ENCODE peak calls at places on chromosome 1, in ten cellular contexts. N, O, K, F, R, M, C, S, L and H are unnamed samples.

GRCh38 chr1:183570451-183570850 is 19.8 kb downstream of the NCF2 start:
- DNase-seq in R (no peak), M (no peak), S (no peak), K (no peak), L (no peak), N (no peak), F (no peak), O (no peak), C (no peak), H (no peak)

GRCh38 chr1:64898107-64898861 is 68.1 kb downstream of the JAK1 start:
- DNase-seq in S (peak; percentile 94), R (peak; percentile 89), M (peak; percentile 82), C (peak; percentile 92), L (no peak), N (peak; percentile 75), F (no peak), K (peak; percentile 95), O (no peak), H (peak; percentile 98)

GRCh38 chr1:11691302-11691914 is at the start of gene DRAXIN:
- DNase-seq in R (no peak), O (no peak), M (no peak), N (no peak), L (peak; percentile 93), K (no peak), F (peak; percentile 85), S (no peak), C (no peak), H (no peak)

GRCh38 chr1:186559601-186560116 is 98.7 kb upstream of the PDC start:
- DNase-seq in K (no peak), R (no peak), M (no peak), S (no peak), C (no peak), L (no peak), N (no peak), O (no peak), F (no peak), H (no peak)

GRCh38 chr1:7407980-7408770 is 362.9 kb upstream of the VAMP3 start:
- DNase-seq in L (no peak), M (no peak), S (no peak), C (no peak), K (peak; percentile 41), N (peak; percentile 19), F (peak; percentile 70), R (peak; percentile 71), O (peak; percentile 55), H (peak; percentile 67)

GRCh38 chr1:165069829-165070228 is 286.7 kb downstream of the LMX1A start:
- DNase-seq in S (no peak), C (no peak), L (no peak), K (no peak), O (no peak), F (no peak), R (no peak), N (no peak), M (peak; percentile 36), H (no peak)

GRCh38 chr1:178066904-178067531 is 26.9 kb upstream of the RASAL2 start:
- DNase-seq in N (no peak), M (no peak), F (no peak), S (no peak), C (no peak), R (no peak), K (no peak), L (no peak), O (no peak), H (no peak)

GRCh38 chr1:116933586-116934515 is 24.1 kb downstream of the PTGFRN start:
- DNase-seq in O (no peak), K (peak; percentile 44), S (no peak), N (no peak), F (no peak), R (no peak), C (no peak), L (no peak), M (no peak), H (no peak)

GRCh38 chr1:40756523-40756922 is 27.1 kb upstream of the KCNQ4 start:
- DNase-seq in S (no peak), O (no peak), N (no peak), R (no peak), C (no peak), K (no peak), L (no peak), F (no peak), M (no peak), H (no peak)

GRCh38 chr1:40755052-40755451 is 28.5 kb upstream of the KCNQ4 start:
- DNase-seq in N (no peak), C (no peak), K (no peak), R (no peak), O (no peak), S (no peak), M (no peak), L (no peak), F (no peak), H (no peak)

GRCh38 chr1:40751802-40752201 is 31.8 kb upstream of the KCNQ4 start:
- DNase-seq in L (no peak), C (no peak), R (no peak), N (no peak), K (no peak), F (no peak), M (no peak), O (no peak), S (no peak), H (no peak)

GRCh38 chr1:40753142-40753882 is 30.3 kb upstream of the KCNQ4 start:
- DNase-seq in M (no peak), R (no peak), N (no peak), F (no peak), L (no peak), S (no peak), C (no peak), O (no peak), K (no peak), H (no peak)

DNA sequence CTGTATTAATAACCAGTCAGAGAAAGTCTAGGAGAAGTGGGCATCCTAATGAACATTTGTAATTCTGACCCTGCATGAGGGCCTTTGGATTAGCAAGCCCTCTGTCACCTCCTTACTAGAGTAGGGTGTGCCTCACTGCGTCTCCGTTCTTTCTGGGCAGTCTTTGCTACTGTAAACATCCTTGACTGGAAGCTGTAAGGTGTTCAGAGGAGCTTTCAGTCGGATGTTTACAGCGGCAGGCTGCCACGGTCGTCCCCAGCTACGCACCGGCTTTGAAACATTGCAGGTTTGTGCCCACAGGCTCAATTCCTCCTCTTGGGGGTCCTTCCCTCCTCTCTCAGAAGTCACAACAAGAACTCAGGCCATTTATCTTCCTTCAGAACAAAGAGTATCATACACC is 29.4 kb upstream of the KCNQ4 start:
- DNase-seq in S (no peak), L (no peak), K (no peak), C (no peak), O (no peak), M (no peak), N (no peak), R (no peak), F (peak; percentile 13), H (no peak)
- TF ChIP-seq POLR2AphosphoS5 in S (no peak), L (no peak), K (no peak), C (no peak), O (no peak), M (no peak), N (no peak), R (no peak), F (no peak), H (no peak)

DNA sequence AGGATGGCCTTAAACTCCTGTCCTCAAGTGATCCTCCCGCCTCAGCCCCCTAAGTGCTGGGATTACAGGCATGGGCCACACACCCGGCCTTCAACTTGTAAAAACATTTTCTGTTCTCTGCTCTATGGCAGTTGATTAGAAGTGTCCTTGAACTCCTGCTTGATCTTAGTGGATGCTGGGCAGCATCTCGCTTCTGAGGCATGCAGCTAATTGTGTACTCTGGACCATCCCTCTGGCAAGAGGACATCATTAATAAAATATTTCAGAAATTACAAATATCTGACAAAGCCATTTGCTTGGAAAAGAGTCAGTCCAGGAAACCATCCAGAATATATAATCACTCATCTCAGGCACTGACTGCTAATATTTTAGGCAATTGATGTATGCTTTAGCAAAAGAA is 8.1 kb downstream of the NGF start:
- DNase-seq in R (no peak), K (no peak), M (no peak), L (no peak), N (no peak), O (no peak), F (no peak), C (no peak), S (no peak), H (no peak)
- H3K27ac ChIP-seq in R (no peak overlapping the region), K (no peak overlapping the region), M (peak overlapping the region; percentile 52), L (peak overlapping the region; percentile 87), N (no peak overlapping the region), O (peak overlapping the region; percentile 14), F (no peak overlapping the region), C (no peak overlapping the region), S (no peak overlapping the region), H (peak overlapping the region; percentile 75)

DNA sequence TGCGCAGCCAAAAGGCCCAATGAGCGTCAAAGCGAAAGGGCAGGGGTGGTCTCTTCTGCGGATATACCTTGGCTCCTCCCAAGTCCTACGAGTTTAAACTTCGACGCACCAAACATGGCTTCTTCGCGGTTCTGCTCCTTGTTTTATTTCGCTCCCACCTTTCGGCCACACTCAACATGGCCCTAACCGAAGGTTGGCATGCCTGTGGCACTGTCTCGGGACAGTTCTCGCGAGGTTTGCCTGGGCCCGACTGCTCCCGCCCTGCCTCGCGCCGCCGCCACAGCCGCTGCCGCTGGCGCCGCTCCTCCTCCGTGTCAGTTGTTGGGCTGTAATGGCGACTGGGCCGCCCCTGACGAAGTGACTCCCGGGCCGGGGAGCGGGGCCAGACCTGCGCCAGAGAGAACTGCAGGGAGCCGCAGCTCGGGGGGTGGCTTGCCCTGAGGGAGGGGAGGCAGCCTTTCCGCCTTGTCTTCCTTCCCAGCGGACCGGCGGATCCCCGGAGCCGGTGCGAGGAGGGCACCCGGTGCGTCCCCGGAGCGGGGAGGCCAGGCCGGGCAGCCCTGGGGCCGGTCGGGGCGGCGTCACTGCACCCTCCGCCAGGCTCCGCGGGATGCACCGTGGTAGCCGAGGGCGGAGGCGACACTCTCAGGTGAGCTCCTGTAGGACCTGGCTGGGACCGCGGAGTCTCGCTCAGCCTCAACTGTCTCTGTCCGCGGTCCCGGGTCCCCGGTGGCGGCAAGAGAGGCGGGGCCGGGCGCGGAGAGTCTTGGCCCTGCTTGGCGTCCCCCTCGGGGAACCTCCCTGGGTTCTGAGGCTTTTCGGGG is at the start of gene CEP350:
- DNase-seq in O (peak; percentile 100), N (peak; percentile 98), C (peak; percentile 97), K (peak; percentile 99), F (peak; percentile 97), M (peak; percentile 99), R (peak; percentile 97), L (peak; percentile 92), S (peak; percentile 98), H (peak; percentile 98)
- TF ChIP-seq POLR2AphosphoS5 in O (peak; percentile 100), N (peak; percentile 91), C (peak; percentile 86), K (peak; percentile 86), F (peak; percentile 96), M (peak; percentile 97), R (peak; percentile 89), L (peak; percentile 79), S (peak; percentile 98), H (peak; percentile 94)

GRCh38 chr1:68384872-68385390 is 64.8 kb downstream of the RPE65 start:
- DNase-seq in O (no peak), M (no peak), F (no peak), S (peak; percentile 95), L (no peak), C (no peak), R (no peak), K (no peak), N (no peak), H (no peak)

GRCh38 chr1:68378296-68379084 is 71.3 kb downstream of the RPE65 start:
- DNase-seq in K (no peak), M (no peak), L (no peak), O (no peak), F (no peak), N (no peak), R (no peak), S (peak; percentile 77), C (no peak), H (no peak)

GRCh38 chr1:68379085-68379478 is 70.7 kb downstream of the RPE65 start:
- DNase-seq in C (no peak), F (no peak), O (no peak), M (no peak), K (no peak), L (no peak), R (no peak), N (no peak), S (no peak), H (no peak)

GRCh38 chr1:68383092-68383491 is 66.7 kb downstream of the RPE65 start:
- DNase-seq in K (no peak), R (no peak), O (no peak), N (no peak), M (no peak), C (no peak), L (no peak), S (peak; percentile 59), F (no peak), H (no peak)

GRCh38 chr1:68384321-68384813 is 65.4 kb downstream of the RPE65 start:
- DNase-seq in N (no peak), L (no peak), S (peak; percentile 99), R (no peak), F (no peak), M (no peak), O (no peak), C (peak; percentile 98), K (no peak), H (no peak)
- H3K27ac ChIP-seq in N (peak overlapping the region; percentile 64), L (peak overlapping the region; percentile 99), S (peak overlapping the region; percentile 91), R (peak overlapping the region; percentile 55), F (no peak overlapping the region), M (peak overlapping the region; percentile 21), O (peak overlapping the region; percentile 11), C (no peak overlapping the region), K (no peak overlapping the region), H (peak overlapping the region; percentile 21)